ENCODE peak calls at places on chromosomes 12 and 14, in nine cellular contexts. F is neural progenitor cell, S is mucosa of descending colon, H is cardiac fibroblast, I is heart left ventricle, Q is cardiac muscle cell, X is astrocyte of the cerebellum, O is tibial nerve, Z is progenitor cell of endocrine pancreas. G is an unnamed sample.
A peak's percentile ranks its signal among the peaks of the same experiment; 100 is the strongest.

GRCh38 chr12:65511134-65511912 is 232.8 kb downstream of the MSRB3 start:
- DNase-seq in F (no peak), S (no peak), H (no peak), I (peak; percentile 71), Q (no peak), X (no peak), O (no peak), Z (no peak), G (no peak)

GRCh38 chr12:107884769-107885694 is 110.5 kb downstream of the ASCL4 start:
- DNase-seq in F (peak; percentile 85), S (no peak), H (peak; percentile 70), I (no peak), Q (peak; percentile 83), X (peak; percentile 20), O (no peak), Z (peak; percentile 41), G (no peak)

GRCh38 chr12:88501976-88502938 is 78.0 kb downstream of the KITLG start:
- DNase-seq in F (no peak), S (no peak), H (peak; percentile 63), I (no peak), Q (no peak), X (no peak), O (no peak), Z (no peak), G (no peak)

GRCh38 chr14:102914474-102915291 is 7.8 kb upstream of the AMN start:
- DNase-seq in F (no peak), S (peak; percentile 43), H (no peak), I (no peak), Q (no peak), X (no peak), O (no peak), Z (no peak), G (no peak)

GRCh38 chr12:93466625-93467350 is 526 bp upstream of the MRPL42 start:
- DNase-seq in F (no peak), S (peak; percentile 49), H (no peak), I (no peak), Q (no peak), X (no peak), O (no peak), Z (no peak), G (no peak)

GRCh38 chr12:3833670-3834310 is 39.4 kb downstream of the PARP11 start:
- DNase-seq in F (peak; percentile 10), S (no peak), H (no peak), I (no peak), Q (peak; percentile 4), X (no peak), O (no peak), Z (no peak), G (no peak)

GRCh38 chr14:49553892-49554291 is 32.3 kb downstream of the RPS29 start:
- DNase-seq in F (no peak), S (no peak), H (no peak), I (no peak), Q (no peak), X (no peak), O (no peak), Z (no peak), G (no peak)

GRCh38 chr14:30214456-30215090 is 286.9 kb upstream of the PRKD1 start:
- DNase-seq in F (peak; percentile 72), S (no peak), H (peak; percentile 91), I (no peak), Q (peak; percentile 66), X (peak; percentile 76), O (peak; percentile 54), Z (no peak), G (peak; percentile 13)

GRCh38 chr14:35932659-35933159 is 106.6 kb downstream of the BRMS1L start:
- DNase-seq in F (no peak), S (no peak), H (no peak), I (no peak), Q (no peak), X (no peak), O (no peak), Z (no peak), G (no peak)

GRCh38 chr14:35934499-35934898 is 108.4 kb downstream of the BRMS1L start:
- DNase-seq in F (no peak), S (no peak), H (no peak), I (no peak), Q (no peak), X (no peak), O (no peak), Z (no peak), G (no peak)

GRCh38 chr14:35929171-35929570 is 103.0 kb downstream of the BRMS1L start:
- DNase-seq in F (no peak), S (no peak), H (no peak), I (no peak), Q (no peak), X (no peak), O (no peak), Z (no peak), G (no peak)

GRCh38 chr14:35932136-35932535 is 106.0 kb downstream of the BRMS1L start:
- DNase-seq in F (no peak), S (no peak), H (no peak), I (no peak), Q (no peak), X (no peak), O (no peak), Z (no peak), G (no peak)

DNA sequence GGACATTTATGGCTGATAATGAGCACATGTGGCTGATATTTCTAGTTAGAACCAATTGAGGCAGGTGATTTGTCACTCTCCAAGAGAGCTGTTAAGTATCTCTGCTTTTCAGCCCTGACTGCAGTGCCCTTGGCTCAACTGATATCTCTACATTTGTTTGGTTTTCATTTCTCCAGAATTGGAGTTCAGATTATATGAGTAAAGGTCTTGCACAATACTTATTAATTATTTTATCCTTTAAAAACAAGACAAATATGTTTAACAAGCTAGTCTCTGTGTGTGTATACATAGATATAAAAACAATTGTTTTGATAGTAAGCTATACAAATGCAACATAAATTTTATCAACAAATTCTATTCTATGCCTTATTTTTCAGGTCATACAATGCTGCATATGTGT is 105.2 kb downstream of the BRMS1L start:
- DNase-seq in F (no peak), S (no peak), H (no peak), I (no peak), Q (no peak), X (no peak), O (no peak), Z (no peak), G (no peak)
- TF ChIP-seq CTCF in F (no peak), S (no peak), H (no peak), I (no peak), Q (no peak), X (no peak), O (no peak), Z (no peak), G (no peak)

GRCh38 chr12:53352331-53353258 is 16.4 kb upstream of the SP7 start:
- DNase-seq in F (peak; percentile 89), S (no peak), H (peak; percentile 93), I (peak; percentile 77), Q (peak; percentile 91), X (peak; percentile 81), O (peak; percentile 92), Z (peak; percentile 75), G (no peak)
- TF ChIP-seq CTCF in F (peak; percentile 91), S (peak; percentile 65), H (peak; percentile 84), I (peak; percentile 89), Q (peak; percentile 84), X (peak; percentile 88), O (peak; percentile 95), Z (peak; percentile 89), G (peak; percentile 90)

GRCh38 chr12:53465679-53466078 is 13.8 kb downstream of the PCBP2 start:
- DNase-seq in F (no peak), S (no peak), H (no peak), I (no peak), Q (no peak), X (no peak), O (no peak), Z (no peak), G (no peak)
- TF ChIP-seq CTCF in F (no peak), S (no peak), H (no peak), I (no peak), Q (peak; percentile 9), X (no peak), O (no peak), Z (no peak), G (no peak)

GRCh38 chr12:114403044-114403689 is 2.8 kb downstream of the TBX5 start:
- DNase-seq in F (peak; percentile 95), S (no peak), H (peak; percentile 22), I (peak; percentile 77), Q (peak; percentile 84), X (no peak), O (no peak), Z (peak; percentile 54), G (no peak)
- TF ChIP-seq CTCF in F (peak; percentile 68), S (no peak), H (no peak), I (peak; percentile 24), Q (peak; percentile 32), X (no peak), O (no peak), Z (peak; percentile 66), G (no peak)

DNA sequence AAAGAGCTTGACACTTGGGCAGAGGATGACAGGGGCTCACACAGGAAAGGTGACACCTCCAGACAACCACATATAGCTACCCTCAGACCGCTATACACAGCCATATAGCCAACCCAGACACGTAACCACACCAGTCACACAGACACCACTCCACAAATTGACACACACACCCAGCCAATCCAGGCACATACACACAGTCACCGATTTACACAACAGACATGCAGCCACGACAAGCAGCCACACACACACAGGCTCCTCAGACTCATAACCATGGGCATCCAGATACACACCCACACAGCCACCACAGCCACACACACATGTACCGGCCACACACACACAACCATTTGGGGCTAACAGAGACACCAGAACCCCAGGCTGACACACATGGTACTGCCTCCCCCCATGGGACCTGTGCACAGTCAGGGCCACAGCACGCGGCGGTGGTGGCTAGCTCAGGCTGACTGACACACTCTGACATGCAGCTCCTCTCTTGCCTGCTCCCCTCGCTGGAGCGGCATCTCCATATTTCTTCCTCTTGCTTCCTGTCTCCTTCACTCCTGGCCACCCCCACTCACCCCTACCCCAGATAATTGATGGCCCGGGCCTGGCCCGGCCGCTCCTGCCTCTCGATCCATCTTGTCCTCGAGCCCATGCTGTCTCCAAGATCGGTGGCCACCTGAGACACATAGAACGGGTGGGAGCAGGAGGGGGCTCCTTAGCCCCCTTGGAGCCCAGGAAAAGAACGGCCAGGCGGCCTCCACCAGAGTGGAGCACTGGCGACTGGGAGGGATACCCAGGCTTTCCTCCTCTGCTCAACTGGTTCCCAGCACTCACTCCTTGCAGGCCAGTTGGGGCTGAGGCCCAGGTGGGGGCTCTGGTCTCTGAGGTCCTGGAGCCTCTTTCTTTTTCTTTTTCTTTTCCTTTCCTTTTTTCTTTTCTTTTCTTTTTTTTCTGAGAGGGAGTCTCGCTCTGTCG is 6.0 kb upstream of the SHMT2 start:
- DNase-seq in F (no peak), S (no peak), H (no peak), I (no peak), Q (no peak), X (no peak), O (no peak), Z (no peak), G (no peak)
- TF ChIP-seq CTCF in F (no peak), S (no peak), H (no peak), I (no peak), Q (no peak), X (no peak), O (no peak), Z (no peak), G (no peak)

DNA sequence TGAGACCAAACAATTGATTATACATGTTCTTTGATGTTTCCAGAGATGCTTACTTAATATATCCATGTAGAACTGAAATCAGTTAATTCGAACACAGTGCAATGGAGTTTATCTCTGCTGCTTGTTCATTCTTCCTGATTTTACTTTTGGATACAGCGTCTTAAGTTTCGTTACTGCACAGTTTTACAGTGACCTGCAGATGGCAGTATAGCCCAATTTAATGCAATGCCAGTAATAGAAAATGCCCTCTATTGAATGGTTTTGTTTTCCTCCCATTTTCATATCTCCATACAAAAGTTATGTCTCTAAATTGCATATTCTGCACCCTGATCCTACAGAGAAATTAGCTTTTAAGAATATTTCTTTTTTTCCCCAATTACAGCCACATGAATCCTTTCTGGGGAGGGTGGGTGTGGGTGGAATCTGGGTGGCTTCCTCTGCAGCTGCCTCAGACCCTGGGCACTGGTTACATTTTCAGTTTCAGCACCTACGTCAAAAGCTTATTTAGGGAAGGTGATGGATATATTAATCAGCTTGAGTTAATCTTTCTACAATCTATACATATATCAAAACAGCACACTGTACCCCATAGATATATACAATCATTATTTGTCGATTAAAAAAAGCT is 101.1 kb upstream of the DCD start:
- DNase-seq in F (peak; percentile 62), S (no peak), H (peak; percentile 68), I (no peak), Q (peak; percentile 64), X (peak; percentile 36), O (peak; percentile 17), Z (no peak), G (no peak)
- TF ChIP-seq CTCF in F (peak; percentile 90), S (peak; percentile 22), H (peak; percentile 66), I (peak; percentile 66), Q (peak; percentile 75), X (peak; percentile 76), O (peak; percentile 71), Z (peak; percentile 86), G (peak; percentile 74)

G was measured in D721Med.